ENCODE peak calls at places on chromosomes 4 and X, in five cellular contexts. S is RWPE2, T is uterus, Q is heart right ventricle, Y is astrocyte of the spinal cord. H is an unnamed sample.

GRCh38 chr4:185424905-185425599 is 712 bp downstream of the UFSP2 start:
- DNase-seq in S (no peak), T (no peak), Q (no peak), Y (no peak), H (no peak)

GRCh38 chr4:40455340-40455902 is 120.3 kb downstream of the CHRNA9 start:
- DNase-seq in S (no peak), T (no peak), Q (no peak), Y (no peak), H (no peak)

GRCh38 chr4:177667687-177668086 is 225.4 kb upstream of the AGA start:
- DNase-seq in S (no peak), T (no peak), Q (no peak), Y (no peak), H (no peak)

GRCh38 chr4:569958-570667 is 6.0 kb downstream of the TMEM271 start:
- DNase-seq in S (no peak), T (no peak), Q (no peak), Y (no peak), H (no peak)

GRCh38 chr4:183987529-183987946 is 82.4 kb downstream of the STOX2 start:
- DNase-seq in S (peak), T (peak), Q (peak), Y (peak), H (peak)

GRCh38 chr4:185469539-185470154 is 1.9 kb downstream of the CCDC110 start:
- DNase-seq in S (no peak), T (no peak), Q (no peak), Y (no peak), H (no peak)

GRCh38 chr4:147927377-147928137 is 195.7 kb downstream of the ARHGAP10 start:
- DNase-seq in S (no peak), T (no peak), Q (peak), Y (peak), H (no peak)

GRCh38 chr4:156098846-156099245 is 145.2 kb upstream of the CTSO start:
- DNase-seq in S (no peak), T (no peak), Q (no peak), Y (peak), H (no peak)

GRCh38 chr4:42761804-42762203 is 104.9 kb upstream of the ATP8A1 start:
- DNase-seq in S (no peak), T (no peak), Q (no peak), Y (no peak), H (no peak)

GRCh38 chr4:146132445-146132844 is 43.1 kb upstream of the LSM6 start:
- DNase-seq in S (no peak), T (no peak), Q (no peak), Y (no peak), H (no peak)

GRCh38 chr4:125097729-125098128 is 217.0 kb upstream of the FAT4 start:
- DNase-seq in S (no peak), T (no peak), Q (no peak), Y (no peak), H (no peak)

GRCh38 chrX:9573282-9574106 is 108.6 kb downstream of the TBL1X start:
- DNase-seq in S (no peak), T (no peak), Q (no peak), Y (no peak), H (no peak)

GRCh38 chr4:7156273-7157139 is 35.8 kb upstream of the SORCS2 start:
- DNase-seq in S (peak), T (peak), Q (peak), Y (no peak), H (no peak)

GRCh38 chrX:37846141-37846540 is 1.2 kb downstream of the DYNLT3 start:
- DNase-seq in S (no peak), T (no peak), Q (no peak), Y (peak), H (no peak)
- H3K4me3 ChIP-seq in S (no peak), T (peak), Q (no peak), Y (peak), H (no peak)

GRCh38 chr4:19850909-19851308 is 400.8 kb upstream of the SLIT2 start:
- DNase-seq in S (peak), T (no peak), Q (no peak), Y (peak), H (peak)
- TF ChIP-seq CTCF in S (peak), T (no peak), Q (no peak), Y (peak), H (no peak)

GRCh38 chrX:99142745-99143144 is 1267.3 kb downstream of the PCDH19 start:
- DNase-seq in S (no peak), T (no peak), Q (no peak), Y (no peak), H (no peak)
- H3K4me3 ChIP-seq in S (no peak), T (no peak), Q (no peak), Y (no peak), H (no peak)

DNA sequence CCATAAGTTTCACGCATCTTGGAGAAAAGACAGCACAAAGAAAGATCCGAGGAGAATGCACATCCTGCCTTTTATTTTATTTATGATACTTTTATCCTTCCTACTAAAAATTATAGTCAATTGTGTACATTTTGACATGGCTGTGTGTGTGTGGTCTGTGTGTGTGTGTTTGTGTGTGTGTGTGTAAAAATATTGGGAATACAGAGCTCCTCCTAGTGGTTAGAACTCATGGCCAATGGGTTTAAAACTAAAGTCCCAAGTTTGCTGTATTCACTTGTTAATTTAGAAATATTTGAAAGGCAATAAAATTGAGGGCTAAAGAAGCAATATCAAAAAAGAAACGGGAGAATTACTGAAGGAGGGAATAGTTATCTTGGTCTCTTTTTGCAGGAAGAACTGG is 47.5 kb downstream of the NKX6-1 start:
- DNase-seq in S (no peak), T (no peak), Q (no peak), Y (peak), H (no peak)
- TF ChIP-seq CTCF in S (peak), T (no peak), Q (no peak), Y (peak), H (peak)

H was measured in AG04449.